ENCODE peak calls at places on chromosomes 16 and 17, in nine cellular contexts. C, V, J, P, L, R, B, A and O are unnamed samples. For H3K36me3, the result is how much of the 10 kb centered on the place peaks cover.

GRCh38 chr17:71287246-71287828 is 833.5 kb upstream of the SOX9 start:
- DNase-seq in L (no peak), A (no peak), J (no peak), P (no peak), B (no peak), R (peak), C (no peak), V (peak), O (no peak)

GRCh38 chr17:2704890-2705248 is 6.7 kb downstream of the CLUH start:
- DNase-seq in P (no peak), L (peak), R (no peak), A (peak), J (peak), C (peak), V (no peak), B (no peak), O (no peak)

GRCh38 chr17:7190276-7190917 is 11.2 kb upstream of the ASGR1 start:
- DNase-seq in R (no peak), P (no peak), A (peak), J (no peak), L (no peak), C (no peak), B (no peak), V (no peak), O (no peak)

GRCh38 chr16:10896165-10896564 is 19.2 kb downstream of the CIITA start:
- DNase-seq in P (no peak), A (no peak), B (no peak), V (no peak), J (no peak), C (no peak), L (no peak), R (no peak), O (no peak)

GRCh38 chr17:614637-615546 is 99.7 kb downstream of the VPS53 start:
- DNase-seq in A (no peak), J (no peak), R (no peak), C (no peak), B (no peak), P (no peak), L (no peak), V (no peak), O (no peak)

GRCh38 chr16:17578921-17579876 is 108.4 kb upstream of the XYLT1 start:
- DNase-seq in J (no peak), R (peak), A (no peak), P (no peak), C (no peak), B (peak), L (no peak), V (peak), O (peak)

GRCh38 chr17:83109793-83110645 is 30.6 kb downstream of the METRNL start:
- DNase-seq in C (peak), L (peak), P (peak), J (no peak), R (peak), A (peak), B (no peak), V (no peak), O (no peak)

GRCh38 chr16:1494129-1494640 is 1.0 kb downstream of the TELO2 start:
- DNase-seq in C (peak), P (peak), B (no peak), A (peak), L (no peak), V (peak), J (peak), R (peak), O (no peak)

GRCh38 chr16:55513616-55514015 is 4.7 kb downstream of the LPCAT2 start:
- DNase-seq in J (no peak), R (no peak), V (peak), L (no peak), P (no peak), B (no peak), C (no peak), A (no peak), O (no peak)

GRCh38 chr17:38447502-38448095 is 19.3 kb downstream of the ARHGAP23 start:
- DNase-seq in B (no peak), C (no peak), P (no peak), L (no peak), R (no peak), J (no peak), V (no peak), A (no peak), O (no peak)

GRCh38 chr17:64736804-64737492 is 74.8 kb upstream of the SMURF2 start:
- DNase-seq in J (no peak), B (peak), L (peak), R (peak), A (no peak), P (no peak), C (no peak), V (peak), O (peak)

GRCh38 chr16:48184681-48185080 is 28.9 kb upstream of the ABCC12 start:
- DNase-seq in R (no peak), V (no peak), A (no peak), C (no peak), P (no peak), B (no peak), J (no peak), L (no peak), O (no peak)

GRCh38 chr16:85171809-85172464 is 59.7 kb upstream of the CIBAR2 start:
- DNase-seq in J (no peak), L (no peak), A (peak), V (no peak), C (peak), B (no peak), R (no peak), P (no peak), O (no peak)

GRCh38 chr16:64437706-64438329 is 684.0 kb downstream of the CDH11 start:
- DNase-seq in B (no peak), A (no peak), P (no peak), V (no peak), R (no peak), J (no peak), L (no peak), C (no peak), O (no peak)

GRCh38 chr17:49597438-49597837 is 21.8 kb downstream of the NXPH3 start:
- DNase-seq in A (no peak), C (no peak), P (no peak), V (no peak), J (no peak), L (no peak), R (no peak), B (no peak), O (no peak)
- H3K36me3 ChIP-seq in A (half or more), C (half or more), P (half or more), V (under half), J (half or more), L (under half), R (under half), B (half or more), O (half or more)

GRCh38 chr17:76085731-76086366 is 6.9 kb downstream of the ZACN start:
- DNase-seq in P (no peak), V (no peak), C (no peak), B (no peak), L (no peak), A (peak), R (no peak), J (no peak), O (no peak)
- H3K36me3 ChIP-seq in P (half or more), V (under half), C (half or more), B (half or more), L (under half), A (half or more), R (under half), J (half or more), O (half or more)

GRCh38 chr17:76051071-76051467 is 21.2 kb downstream of the SRP68 start:
- DNase-seq in P (no peak), L (no peak), J (no peak), A (no peak), R (no peak), C (no peak), V (no peak), B (no peak), O (no peak)

GRCh38 chr17:76050226-76051070 is 21.9 kb downstream of the SRP68 start:
- DNase-seq in L (no peak), V (no peak), C (no peak), B (no peak), P (no peak), J (no peak), R (no peak), A (no peak), O (no peak)

GRCh38 chr17:76054112-76054476 is 18.2 kb downstream of the SRP68 start:
- DNase-seq in V (no peak), P (no peak), L (no peak), C (no peak), J (no peak), B (no peak), R (no peak), A (no peak), O (no peak)

GRCh38 chr17:76051571-76051970 is 20.7 kb downstream of the SRP68 start:
- DNase-seq in R (no peak), V (no peak), P (no peak), J (no peak), B (no peak), L (no peak), A (no peak), C (no peak), O (no peak)

GRCh38 chr17:76053230-76054111 is 18.8 kb downstream of the SRP68 start:
- DNase-seq in C (no peak), B (no peak), P (no peak), J (no peak), L (no peak), A (no peak), V (no peak), R (no peak), O (no peak)
- H3K36me3 ChIP-seq in C (half or more), B (half or more), P (half or more), J (half or more), L (under half), A (half or more), V (under half), R (under half), O (half or more)

GRCh38 chr17:28700278-28700677 is 11.4 kb downstream of the PROCA1 start:
- DNase-seq in P (no peak), R (no peak), C (no peak), A (no peak), B (no peak), J (no peak), V (no peak), L (no peak), O (no peak)
- H3K36me3 ChIP-seq in P (half or more), R (under half), C (half or more), A (half or more), B (half or more), J (half or more), V (under half), L (under half), O (half or more)

DNA sequence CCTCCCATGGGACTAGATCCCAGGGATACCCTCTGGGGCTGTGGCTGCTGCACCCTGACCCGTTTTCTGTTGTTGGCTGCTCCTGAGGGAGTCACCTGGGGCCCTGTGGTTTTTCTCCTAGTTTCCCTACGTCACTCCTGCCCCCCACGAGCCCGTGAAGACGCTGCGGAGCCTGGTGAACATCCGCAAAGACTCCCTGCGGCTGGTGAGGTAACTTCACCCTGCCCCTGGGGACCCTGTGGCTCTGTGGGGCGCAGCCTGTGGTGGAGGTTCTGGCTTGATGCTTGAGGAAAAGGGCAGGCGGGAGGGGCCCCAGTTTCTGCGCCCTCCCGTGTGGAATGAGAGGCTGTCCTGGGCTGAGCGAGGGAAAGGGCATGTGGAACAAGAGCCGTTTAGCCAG is 27.2 kb downstream of the MGRN1 start:
- DNase-seq in L (no peak), V (no peak), P (no peak), J (no peak), C (no peak), A (no peak), B (no peak), R (no peak), O (no peak)
- H3K36me3 ChIP-seq in L (under half), V (under half), P (half or more), J (half or more), C (half or more), A (half or more), B (half or more), R (under half), O (under half)

DNA sequence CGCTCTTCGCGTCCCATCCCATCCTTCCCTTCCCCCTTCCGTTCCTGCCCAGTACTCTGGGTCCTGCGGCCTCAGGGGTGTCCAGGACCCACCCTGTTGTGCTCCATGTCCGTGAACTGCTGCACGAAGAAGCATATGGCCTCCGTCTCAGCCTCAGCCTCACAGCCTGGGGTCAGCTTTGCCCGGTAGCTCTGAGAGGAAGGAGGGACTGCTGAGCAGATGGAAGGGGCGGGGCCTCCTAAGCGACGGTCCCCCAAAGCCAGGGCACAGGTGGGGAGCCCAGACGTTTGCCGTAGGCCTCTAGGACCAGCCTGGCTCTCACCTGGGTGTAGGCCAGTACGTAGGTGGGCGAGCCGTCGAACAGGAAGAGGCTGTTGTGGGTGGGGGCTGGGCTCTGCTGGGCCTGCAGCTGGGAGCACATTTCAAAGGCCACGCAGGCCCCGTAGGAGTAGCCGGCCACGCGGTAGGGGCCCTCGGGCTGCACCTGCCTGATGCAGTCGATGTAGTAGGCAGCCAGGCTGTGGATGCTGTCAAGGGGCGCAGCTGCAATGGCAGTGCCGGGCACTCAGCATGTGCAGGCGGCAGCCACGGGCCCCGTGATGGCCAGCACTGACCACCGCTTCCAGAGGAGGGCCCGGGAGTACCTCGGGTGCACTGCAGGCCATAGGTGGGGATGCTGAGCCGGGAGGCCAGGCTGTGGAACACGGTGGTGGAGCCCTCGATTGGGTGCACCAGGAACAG is 14.6 kb upstream of the DUS1L start:
- DNase-seq in A (no peak), B (no peak), R (no peak), J (no peak), P (no peak), L (no peak), V (no peak), C (peak), O (no peak)
- H3K36me3 ChIP-seq in A (half or more), B (half or more), R (under half), J (half or more), P (half or more), L (under half), V (under half), C (half or more), O (under half)

GRCh38 chr16:2937170-2937569 is 25.4 kb downstream of the FLYWCH1 start:
- DNase-seq in V (no peak), A (no peak), P (no peak), B (no peak), C (no peak), J (no peak), R (no peak), L (no peak), O (no peak)
- H3K36me3 ChIP-seq in V (under half), A (half or more), P (half or more), B (half or more), C (half or more), J (half or more), R (under half), L (under half), O (under half)

DNA sequence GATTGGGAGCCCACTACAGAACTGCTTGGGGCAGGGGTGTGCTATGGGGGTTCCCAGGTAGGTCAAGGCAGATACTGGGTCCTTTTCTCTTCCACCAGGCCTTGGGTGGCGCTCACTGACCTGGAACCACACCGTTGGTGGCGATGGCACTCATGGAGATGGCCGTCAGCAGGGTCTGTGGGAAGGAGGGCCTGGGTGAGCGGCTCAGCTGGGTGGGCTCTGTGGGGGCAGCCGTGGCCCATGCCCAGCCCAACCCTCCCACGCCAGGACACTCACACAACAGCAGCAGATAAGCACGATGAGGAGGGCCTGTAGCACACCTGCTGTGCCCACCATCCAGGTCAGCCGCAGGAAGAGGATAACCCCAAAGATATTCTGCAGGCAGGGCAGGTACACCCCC is 10.8 kb downstream of the SLC12A4 start:
- DNase-seq in J (no peak), A (no peak), L (no peak), P (no peak), B (no peak), V (no peak), R (no peak), C (no peak), O (no peak)
- H3K36me3 ChIP-seq in J (half or more), A (half or more), L (under half), P (half or more), B (half or more), V (under half), R (under half), C (half or more), O (under half)